ENCODE peak calls at places on chromosomes 3 and 15, in five cellular contexts. H, U, E, V and P are unnamed samples.

GRCh38 chr3:196623350-196623749 is 16.1 kb upstream of the NRROS start:
- DNase-seq in H (no peak), U (peak), E (no peak), V (no peak), P (no peak)

GRCh38 chr15:100031665-100032357 is 298.6 kb upstream of the LYSMD4 start:
- DNase-seq in H (no peak), U (no peak), E (no peak), V (no peak), P (no peak)

GRCh38 chr3:190064112-190064511 is 56.6 kb downstream of the P3H2 start:
- DNase-seq in H (no peak), U (peak), E (peak), V (no peak), P (peak)

GRCh38 chr15:65409284-65409631 is 13.5 kb downstream of the IGDCC4 start:
- DNase-seq in H (no peak), U (peak), E (peak), V (no peak), P (no peak)

GRCh38 chr3:117526485-117527079 is 817.0 kb downstream of the TUSC7 start:
- DNase-seq in H (no peak), U (peak), E (peak), V (peak), P (peak)

GRCh38 chr3:188520466-188520865 is 366.5 kb downstream of the LPP start:
- DNase-seq in H (no peak), U (no peak), E (no peak), V (no peak), P (no peak)

GRCh38 chr15:36004891-36005508 is 459.0 kb upstream of the DPH6 start:
- DNase-seq in H (no peak), U (no peak), E (no peak), V (no peak), P (no peak)

GRCh38 chr3:136457793-136458192 is 207.7 kb downstream of the PCCB start:
- DNase-seq in H (no peak), U (no peak), E (no peak), V (no peak), P (no peak)

GRCh38 chr3:68290333-68290732 is 635.9 kb upstream of the SUCLG2 start:
- DNase-seq in H (no peak), U (no peak), E (no peak), V (no peak), P (no peak)

GRCh38 chr3:141659821-141660597 is 78.1 kb upstream of the RNF7 start:
- DNase-seq in H (peak), U (peak), E (peak), V (peak), P (peak)

GRCh38 chr15:31031471-31032064 is 40.1 kb upstream of the MTMR10 start:
- DNase-seq in H (no peak), U (no peak), E (peak), V (no peak), P (no peak)

GRCh38 chr3:75655501-75655904 is 8.6 kb upstream of the FRG2C start:
- DNase-seq in H (no peak), U (no peak), E (no peak), V (peak), P (no peak)

GRCh38 chr3:7707192-7707591 is 794.4 kb upstream of the LMCD1 start:
- DNase-seq in H (no peak), U (no peak), E (peak), V (no peak), P (peak)

GRCh38 chr3:101998256-101998926 is 149.1 kb downstream of the NFKBIZ start:
- DNase-seq in H (no peak), U (no peak), E (no peak), V (no peak), P (no peak)

GRCh38 chr15:81910997-81911396 is 134.8 kb downstream of the MEX3B start:
- DNase-seq in H (no peak), U (no peak), E (no peak), V (no peak), P (no peak)

GRCh38 chr15:74140445-74140761 is 10.0 kb downstream of the ISLR2 start:
- DNase-seq in H (no peak), U (no peak), E (no peak), V (no peak), P (no peak)

GRCh38 chr3:7913283-7913682 is 588.3 kb upstream of the LMCD1 start:
- DNase-seq in H (no peak), U (no peak), E (no peak), V (no peak), P (no peak)

GRCh38 chr3:30124435-30125390 is 481.7 kb upstream of the TGFBR2 start:
- DNase-seq in H (no peak), U (no peak), E (peak), V (no peak), P (peak)

GRCh38 chr15:63473007-63473748 is 31.2 kb upstream of the USP3 start:
- DNase-seq in H (no peak), U (no peak), E (no peak), V (no peak), P (no peak)

GRCh38 chr15:51561271-51561670 is 61.3 kb downstream of the DMXL2 start:
- DNase-seq in H (no peak), U (no peak), E (no peak), V (no peak), P (no peak)

GRCh38 chr15:92399271-92399670 is 5.6 kb downstream of the ST8SIA2 start:
- DNase-seq in H (no peak), U (no peak), E (no peak), V (no peak), P (no peak)